ENCODE peak calls at places on chromosomes 11 and 22, in five cellular contexts. X, D, Q, F and N are unnamed samples.

GRCh38 chr11:46639197-46639839 is 22.0 kb downstream of the ATG13 start:
- DNase-seq in X (no peak), D (no peak), Q (no peak), F (no peak), N (peak)

GRCh38 chr11:57493507-57494503 is 21.7 kb downstream of the SLC43A1 start:
- DNase-seq in X (peak), D (peak), Q (peak), F (peak), N (peak)

GRCh38 chr11:31810779-31811647 is at the start of gene PAX6:
- DNase-seq in X (no peak), D (no peak), Q (no peak), F (no peak), N (peak)

GRCh38 chr11:108498046-108498815 is at the start of gene POGLUT3:
- DNase-seq in X (peak), D (peak), Q (no peak), F (peak), N (no peak)

GRCh38 chr11:405323-405975 is 9.3 kb downstream of the SIGIRR start:
- DNase-seq in X (no peak), D (no peak), Q (no peak), F (peak), N (no peak)

GRCh38 chr11:57487920-57488319 is 27.6 kb downstream of the SLC43A1 start:
- DNase-seq in X (no peak), D (no peak), Q (no peak), F (no peak), N (no peak)

GRCh38 chr11:87966744-87967143 is 208.5 kb downstream of the RAB38 start:
- DNase-seq in X (no peak), D (no peak), Q (no peak), F (no peak), N (no peak)

GRCh38 chr11:79165908-79166307 is 274.9 kb downstream of the TENM4 start:
- DNase-seq in X (no peak), D (no peak), Q (no peak), F (no peak), N (no peak)

GRCh38 chr11:19286411-19286810 is 45.7 kb upstream of the E2F8 start:
- DNase-seq in X (no peak), D (no peak), Q (no peak), F (no peak), N (no peak)

GRCh38 chr22:30905696-30906341 is 62.8 kb downstream of the MORC2 start:
- DNase-seq in X (no peak), D (no peak), Q (no peak), F (no peak), N (no peak)

GRCh38 chr11:47188262-47188661 is 2.0 kb upstream of the PACSIN3 start:
- DNase-seq in X (no peak), D (no peak), Q (no peak), F (no peak), N (no peak)

GRCh38 chr11:64357904-64358535 is 942 bp upstream of the RPS6KA4 start:
- DNase-seq in X (peak), D (no peak), Q (no peak), F (no peak), N (no peak)

GRCh38 chr11:26285593-26285992 is 46.3 kb upstream of the ANO3 start:
- DNase-seq in X (no peak), D (no peak), Q (no peak), F (no peak), N (no peak)

GRCh38 chr22:33350391-33350955 is 292.3 kb upstream of the SYN3 start:
- DNase-seq in X (no peak), D (no peak), Q (no peak), F (no peak), N (no peak)

GRCh38 chr22:46114518-46115387 is 35.6 kb upstream of the PPARA start:
- DNase-seq in X (no peak), D (no peak), Q (no peak), F (no peak), N (no peak)

GRCh38 chr22:28139993-28140392 is 220.9 kb upstream of the PITPNB start:
- DNase-seq in X (no peak), D (no peak), Q (no peak), F (no peak), N (no peak)

GRCh38 chr11:92329644-92330043 is 105.0 kb downstream of the FAT3 start:
- DNase-seq in X (no peak), D (no peak), Q (no peak), F (no peak), N (no peak)

GRCh38 chr11:65787649-65788622 is 1.1 kb downstream of the OVOL1 start:
- DNase-seq in X (no peak), D (peak), Q (no peak), F (no peak), N (no peak)

GRCh38 chr22:24578355-24579241 is 14.3 kb downstream of the LRRC75B start:
- DNase-seq in X (no peak), D (no peak), Q (no peak), F (no peak), N (no peak)

GRCh38 chr11:7890417-7891179 is 40.5 kb downstream of the OR10A6 start:
- DNase-seq in X (no peak), D (no peak), Q (no peak), F (no peak), N (peak)

GRCh38 chr22:35544810-35545209 is 4.2 kb downstream of the RASD2 start:
- DNase-seq in X (no peak), D (no peak), Q (no peak), F (no peak), N (no peak)

GRCh38 chr11:74320538-74320937 is 9.1 kb upstream of the P4HA3 start:
- DNase-seq in X (no peak), D (no peak), Q (no peak), F (no peak), N (no peak)

GRCh38 chr11:93213622-93214021 is 15.8 kb upstream of the SLC36A4 start:
- DNase-seq in X (no peak), D (no peak), Q (no peak), F (no peak), N (no peak)

GRCh38 chr22:43241699-43242386 is 54.9 kb upstream of the TTLL12 start:
- DNase-seq in X (no peak), D (no peak), Q (no peak), F (no peak), N (no peak)

GRCh38 chr22:35399114-35399677 is 744 bp upstream of the MCM5 start:
- DNase-seq in X (no peak), D (no peak), Q (no peak), F (no peak), N (peak)

GRCh38 chr11:79393362-79394043 is 47.3 kb downstream of the TENM4 start:
- DNase-seq in X (no peak), D (peak), Q (no peak), F (no peak), N (no peak)

GRCh38 chr11:67365756-67366384 is 7.5 kb downstream of the CLCF1 start:
- DNase-seq in X (no peak), D (no peak), Q (no peak), F (peak), N (no peak)

GRCh38 chr11:47336595-47336994 is 15.9 kb downstream of the MYBPC3 start:
- DNase-seq in X (no peak), D (no peak), Q (no peak), F (no peak), N (no peak)

GRCh38 chr11:78045851-78046485 is 17.7 kb upstream of the THRSP start:
- DNase-seq in X (peak), D (no peak), Q (peak), F (peak), N (peak)

GRCh38 chr22:22103078-22103593 is 120.5 kb upstream of the TOP3B start:
- DNase-seq in X (no peak), D (no peak), Q (no peak), F (no peak), N (peak)

GRCh38 chr11:7572001-7572712 is 58.4 kb downstream of the PPFIBP2 start:
- DNase-seq in X (no peak), D (no peak), Q (no peak), F (no peak), N (no peak)

GRCh38 chr11:96388891-96389603 is 665 bp downstream of the CCDC82 start:
- DNase-seq in X (no peak), D (peak), Q (peak), F (no peak), N (no peak)

GRCh38 chr11:47726878-47727514 is 11.8 kb upstream of the AGBL2 start:
- DNase-seq in X (no peak), D (no peak), Q (no peak), F (no peak), N (no peak)

GRCh38 chr11:83641511-83641910 is 355.3 kb upstream of the CCDC90B start:
- DNase-seq in X (no peak), D (no peak), Q (no peak), F (peak), N (no peak)

GRCh38 chr11:12429155-12429554 is 51.8 kb downstream of the PARVA start:
- DNase-seq in X (no peak), D (no peak), Q (no peak), F (no peak), N (no peak)

GRCh38 chr22:36009085-36009484 is 19.5 kb downstream of the RBFOX2 start:
- DNase-seq in X (no peak), D (no peak), Q (no peak), F (no peak), N (no peak)

GRCh38 chr11:21289686-21290085 is 620.3 kb downstream of the NELL1 start:
- DNase-seq in X (no peak), D (no peak), Q (no peak), F (no peak), N (no peak)
- H3K4me3 ChIP-seq in X (no peak), D (no peak), Q (no peak), F (no peak), N (no peak)

DNA sequence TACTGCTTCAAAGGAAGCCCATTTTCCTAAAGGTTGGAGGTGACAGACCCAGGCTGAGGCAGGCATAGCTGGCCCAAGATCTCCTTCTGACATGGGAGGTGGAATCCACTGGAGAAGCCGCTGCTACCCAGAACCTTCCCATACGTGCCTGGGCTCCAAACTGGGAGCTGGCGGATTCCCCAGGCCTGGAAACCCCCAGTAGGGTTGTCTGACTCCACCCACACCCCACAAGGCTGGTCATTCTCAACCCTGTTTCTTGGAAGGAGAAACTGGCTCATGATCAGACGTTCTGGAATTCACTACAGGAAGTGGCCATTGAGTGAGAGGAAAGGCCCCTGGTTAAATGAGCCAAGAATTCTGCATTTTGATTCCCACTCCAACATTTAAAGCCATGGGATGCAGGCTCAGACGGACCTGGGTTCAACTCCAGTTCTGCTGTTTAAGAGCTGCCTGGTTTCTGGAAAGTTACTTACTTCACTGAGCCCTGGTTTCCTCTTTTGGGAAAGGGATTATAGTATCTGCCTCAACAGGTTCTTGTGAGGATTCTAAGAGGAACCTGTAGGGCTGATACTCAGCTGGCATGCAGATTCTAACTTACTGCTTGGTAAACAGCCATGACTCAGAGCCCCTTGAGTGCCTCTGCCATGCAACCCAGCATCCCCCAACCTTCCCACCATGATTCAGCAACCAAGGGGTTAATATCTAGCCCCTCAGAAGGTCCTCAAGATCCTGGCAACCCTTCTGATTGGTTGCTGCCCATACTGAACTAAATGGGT is 19.4 kb upstream of the TSKU start:
- DNase-seq in X (no peak), D (no peak), Q (peak), F (no peak), N (no peak)
- H3K4me3 ChIP-seq in X (no peak), D (no peak), Q (no peak), F (no peak), N (no peak)

GRCh38 chr22:50313021-50313420 is 5.6 kb upstream of the PLXNB2 start:
- DNase-seq in X (no peak), D (no peak), Q (no peak), F (no peak), N (no peak)

GRCh38 chr22:50313600-50313999 is 6.2 kb upstream of the PLXNB2 start:
- DNase-seq in X (no peak), D (no peak), Q (no peak), F (no peak), N (no peak)

GRCh38 chr22:50314455-50315288 is 7.2 kb upstream of the PLXNB2 start:
- DNase-seq in X (peak), D (no peak), Q (no peak), F (no peak), N (peak)

GRCh38 chr22:50315289-50316113 is 8.1 kb upstream of the PLXNB2 start:
- DNase-seq in X (no peak), D (no peak), Q (no peak), F (no peak), N (no peak)

GRCh38 chr22:50314081-50314454 is 6.6 kb upstream of the PLXNB2 start:
- DNase-seq in X (no peak), D (no peak), Q (no peak), F (no peak), N (no peak)
- H3K4me3 ChIP-seq in X (peak), D (no peak), Q (no peak), F (no peak), N (peak)

GRCh38 chr11:69774354-69775162 is 583 bp downstream of the FGF4 start:
- DNase-seq in X (no peak), D (no peak), Q (no peak), F (no peak), N (no peak)
- H3K4me3 ChIP-seq in X (no peak), D (peak), Q (no peak), F (no peak), N (no peak)

DNA sequence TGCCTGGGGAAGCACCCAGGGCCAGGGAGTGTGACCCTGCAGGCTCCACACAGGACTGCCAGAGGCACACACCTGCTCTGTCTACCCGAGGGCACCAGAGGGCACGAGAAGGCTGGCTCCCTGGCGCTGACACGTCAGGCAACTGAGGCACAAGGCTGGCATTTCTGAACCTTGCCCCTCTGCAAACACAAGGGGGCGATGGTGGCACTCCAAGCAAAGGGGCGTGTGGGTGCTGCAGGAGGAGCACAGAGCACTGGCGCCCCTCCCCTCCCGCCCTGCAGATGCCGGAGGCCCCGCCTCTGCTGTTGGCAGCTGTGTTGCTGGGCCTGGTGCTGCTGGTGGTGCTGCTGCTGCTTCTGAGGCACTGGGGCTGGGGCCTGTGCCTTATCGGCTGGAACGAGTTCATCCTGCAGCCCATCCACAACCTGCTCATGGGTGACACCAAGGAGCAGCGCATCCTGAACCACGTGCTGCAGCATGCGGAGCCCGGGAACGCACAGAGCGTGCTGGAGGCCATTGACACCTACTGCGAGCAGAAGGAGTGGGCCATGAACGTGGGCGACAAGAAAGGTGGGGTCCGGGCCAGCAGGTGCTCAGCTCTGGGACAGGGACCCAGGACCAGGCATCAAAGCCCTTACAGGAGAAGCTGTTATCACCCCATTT is 20.8 kb upstream of the TXNRD2 start:
- DNase-seq in X (peak), D (peak), Q (peak), F (peak), N (peak)
- H3K4me3 ChIP-seq in X (no peak), D (peak), Q (peak), F (no peak), N (no peak)

GRCh38 chr22:19722915-19723164 is 499 bp upstream of the GP1BB start:
- DNase-seq in X (no peak), D (no peak), Q (no peak), F (no peak), N (no peak)
- H3K4me3 ChIP-seq in X (no peak), D (peak), Q (no peak), F (no peak), N (no peak)

DNA sequence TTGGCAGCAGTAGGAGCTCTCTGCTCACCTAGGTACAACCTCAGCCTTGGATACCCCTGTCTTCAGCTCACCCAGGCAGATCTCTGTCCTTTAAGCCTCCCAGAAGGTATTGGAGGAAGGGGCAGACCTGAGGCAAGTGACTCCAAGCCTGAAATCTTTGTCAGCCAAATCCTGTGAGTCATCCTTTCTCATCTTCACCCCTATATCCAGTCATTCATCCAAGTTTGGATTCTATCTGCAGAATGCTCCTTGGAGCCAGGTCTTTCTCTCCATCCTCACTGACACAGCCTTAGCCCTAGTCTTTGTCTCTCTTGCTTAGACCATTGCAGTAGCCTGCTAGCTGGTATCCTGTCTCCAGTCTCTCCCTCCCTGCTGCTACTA is 10.4 kb upstream of the THY1 start:
- DNase-seq in X (no peak), D (no peak), Q (no peak), F (no peak), N (no peak)
- H3K4me3 ChIP-seq in X (no peak), D (no peak), Q (peak), F (no peak), N (no peak)

DNA sequence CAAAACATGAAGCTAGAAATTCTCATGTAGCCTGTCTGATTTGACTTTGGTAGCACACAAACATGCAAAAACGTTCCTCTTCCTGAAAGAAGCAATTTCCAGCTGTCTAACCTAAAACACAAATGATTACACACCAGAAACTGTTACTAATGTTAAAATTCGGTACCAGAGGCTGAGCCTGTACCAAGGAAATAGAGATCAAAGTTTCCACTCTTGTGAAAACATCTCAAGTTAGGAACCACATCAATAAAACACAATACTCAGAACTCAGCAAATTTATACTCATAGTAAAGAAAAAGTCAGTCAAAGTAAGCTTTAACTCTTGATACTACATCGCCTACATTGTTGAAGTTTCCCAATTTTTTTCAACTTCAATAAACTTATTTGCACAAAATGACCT is 107.8 kb downstream of the FCHSD2 start:
- DNase-seq in X (peak), D (no peak), Q (no peak), F (no peak), N (peak)
- H3K4me3 ChIP-seq in X (peak), D (no peak), Q (no peak), F (no peak), N (no peak)

GRCh38 chr11:126658306-126659056 is 303.0 kb downstream of the ST3GAL4 start:
- DNase-seq in X (no peak), D (no peak), Q (no peak), F (no peak), N (no peak)
- H3K4me3 ChIP-seq in X (no peak), D (no peak), Q (no peak), F (no peak), N (no peak)

GRCh38 chr22:23215294-23216204 is 35.2 kb downstream of the BCR start:
- DNase-seq in X (no peak), D (no peak), Q (no peak), F (no peak), N (peak)
- H3K4me3 ChIP-seq in X (no peak), D (no peak), Q (no peak), F (no peak), N (peak)